ENCODE peak calls at places on chromosomes 4 and X, in five cellular contexts. One of them, this sample, is unnamed.

GRCh38 chrX:119673336-119673735 is 19.6 kb downstream of the SEPTIN6 start:
- DNase-seq in AG08396: no peak
- DNase-seq in SJSA1: no peak
- DNase-seq in ACHN: no peak
- DNase-seq in mesothelial cell of epicardium: no peak
- DNase-seq in this sample: no peak

GRCh38 chrX:53637479-53637878 is 49.0 kb downstream of the HUWE1 start:
- DNase-seq in AG08396: no peak
- DNase-seq in SJSA1: no peak
- DNase-seq in ACHN: no peak
- DNase-seq in mesothelial cell of epicardium: no peak
- DNase-seq in this sample: no peak

GRCh38 chr4:23789765-23790164 is 100.1 kb downstream of the PPARGC1A start:
- DNase-seq in ACHN: peak
- DNase-seq in AG08396: peak
- DNase-seq in SJSA1: no peak
- DNase-seq in mesothelial cell of epicardium: no peak
- DNase-seq in this sample: no peak

GRCh38 chrX:134202561-134202960 is 34.4 kb upstream of the CCDC160 start:
- DNase-seq in SJSA1: no peak
- DNase-seq in AG08396: no peak
- DNase-seq in ACHN: no peak
- DNase-seq in mesothelial cell of epicardium: no peak
- DNase-seq in this sample: no peak

GRCh38 chrX:11416600-11416999 is 123.4 kb downstream of the AMELX start:
- DNase-seq in SJSA1: no peak
- DNase-seq in AG08396: no peak
- DNase-seq in ACHN: no peak
- DNase-seq in mesothelial cell of epicardium: no peak
- DNase-seq in this sample: no peak

GRCh38 chr4:92234393-92235176 is 69.2 kb upstream of the GRID2 start:
- DNase-seq in mesothelial cell of epicardium: no peak
- DNase-seq in SJSA1: peak
- DNase-seq in ACHN: peak
- DNase-seq in AG08396: peak
- DNase-seq in this sample: no peak

GRCh38 chr4:121455285-121455684 is 74.5 kb upstream of the QRFPR start:
- DNase-seq in AG08396: no peak
- DNase-seq in SJSA1: no peak
- DNase-seq in mesothelial cell of epicardium: no peak
- DNase-seq in ACHN: no peak
- DNase-seq in this sample: no peak

GRCh38 chr4:98747659-98748091 is 89.3 kb upstream of the TSPAN5 start:
- DNase-seq in AG08396: no peak
- DNase-seq in mesothelial cell of epicardium: no peak
- DNase-seq in SJSA1: no peak
- DNase-seq in ACHN: no peak
- DNase-seq in this sample: no peak

GRCh38 chr4:105306158-105306781 is 159.6 kb downstream of the TET2 start:
- DNase-seq in mesothelial cell of epicardium: no peak
- DNase-seq in ACHN: no peak
- DNase-seq in AG08396: no peak
- DNase-seq in SJSA1: no peak
- DNase-seq in this sample: no peak

GRCh38 chr4:94408549-94409374 is 43.0 kb upstream of the PDLIM5 start:
- DNase-seq in mesothelial cell of epicardium: no peak
- DNase-seq in ACHN: no peak
- DNase-seq in AG08396: no peak
- DNase-seq in SJSA1: no peak
- DNase-seq in this sample: no peak

GRCh38 chrX:69085826-69086225 is 79.4 kb downstream of the PJA1 start:
- DNase-seq in mesothelial cell of epicardium: no peak
- DNase-seq in ACHN: no peak
- DNase-seq in AG08396: no peak
- DNase-seq in SJSA1: no peak
- DNase-seq in this sample: no peak

GRCh38 chr4:24471623-24472510 is 112.5 kb downstream of the DHX15 start:
- DNase-seq in ACHN: peak
- DNase-seq in mesothelial cell of epicardium: peak
- DNase-seq in AG08396: peak
- DNase-seq in SJSA1: no peak
- DNase-seq in this sample: no peak

GRCh38 chrX:42837092-42837726 is 59.2 kb upstream of the PPP1R2C start:
- DNase-seq in ACHN: no peak
- DNase-seq in SJSA1: no peak
- DNase-seq in AG08396: no peak
- DNase-seq in mesothelial cell of epicardium: no peak
- DNase-seq in this sample: no peak

GRCh38 chrX:39409246-39409917 is 608.1 kb downstream of the MID1IP1 start:
- DNase-seq in AG08396: no peak
- DNase-seq in mesothelial cell of epicardium: no peak
- DNase-seq in ACHN: no peak
- DNase-seq in SJSA1: no peak
- DNase-seq in this sample: no peak

This sample was measured in H1.